ENCODE peak calls at places on chromosomes 1 and 21, in seven cellular contexts. Z, I, Q, R, A, W and X are unnamed samples.

GRCh38 chr1:180773210-180773865 is 139.4 kb upstream of the KIAA1614 start:
- DNase-seq in Z (no peak), I (no peak), Q (no peak), R (no peak), A (peak), W (no peak), X (no peak)

GRCh38 chr1:27397749-27398148 is 5.3 kb downstream of the GPR3 start:
- DNase-seq in Z (no peak), I (no peak), Q (no peak), R (no peak), A (no peak), W (no peak), X (no peak)

GRCh38 chr1:57736940-57737339 is 313.1 kb upstream of the DAB1 start:
- DNase-seq in Z (no peak), I (no peak), Q (no peak), R (no peak), A (no peak), W (no peak), X (no peak)

GRCh38 chr21:46006547-46007497 is 25.3 kb downstream of the COL6A1 start:
- DNase-seq in Z (peak), I (peak), Q (no peak), R (peak), A (no peak), W (no peak), X (no peak)

GRCh38 chr1:208219659-208220282 is 24.4 kb downstream of the PLXNA2 start:
- DNase-seq in Z (peak), I (no peak), Q (no peak), R (peak), A (no peak), W (no peak), X (peak)

GRCh38 chr1:10866314-10867091 is 70.1 kb upstream of the CASZ1 start:
- DNase-seq in Z (no peak), I (peak), Q (peak), R (no peak), A (no peak), W (peak), X (no peak)

GRCh38 chr1:27517907-27518718 is 28.1 kb upstream of the WASF2 start:
- DNase-seq in Z (no peak), I (no peak), Q (peak), R (no peak), A (no peak), W (no peak), X (no peak)

GRCh38 chr1:6151291-6151822 is 28.8 kb downstream of the CHD5 start:
- DNase-seq in Z (no peak), I (no peak), Q (no peak), R (no peak), A (no peak), W (no peak), X (no peak)

GRCh38 chr1:21489146-21489545 is 20.1 kb upstream of the ALPL start:
- DNase-seq in Z (no peak), I (no peak), Q (no peak), R (no peak), A (no peak), W (no peak), X (no peak)

GRCh38 chr1:234186037-234186688 is 187.1 kb upstream of the COA6 start:
- DNase-seq in Z (no peak), I (no peak), Q (no peak), R (no peak), A (peak), W (no peak), X (no peak)

GRCh38 chr1:28966617-28967016 is 52.2 kb downstream of the EPB41 start:
- DNase-seq in Z (no peak), I (no peak), Q (no peak), R (no peak), A (no peak), W (no peak), X (no peak)

GRCh38 chr1:10726355-10726754 is 70.1 kb downstream of the CASZ1 start:
- DNase-seq in Z (no peak), I (no peak), Q (no peak), R (peak), A (peak), W (no peak), X (peak)

GRCh38 chr1:64396817-64397216 is 73.1 kb upstream of the CACHD1 start:
- DNase-seq in Z (no peak), I (no peak), Q (no peak), R (no peak), A (no peak), W (no peak), X (no peak)

GRCh38 chr1:6599141-6599975 is 3.3 kb downstream of the KLHL21 start:
- DNase-seq in Z (no peak), I (peak), Q (no peak), R (no peak), A (no peak), W (no peak), X (peak)

GRCh38 chr21:36321325-36322082 is 1.5 kb downstream of the MORC3 start:
- DNase-seq in Z (no peak), I (no peak), Q (no peak), R (no peak), A (no peak), W (no peak), X (no peak)

GRCh38 chr1:41387667-41388091 is 26.4 kb downstream of the FOXO6 start:
- DNase-seq in Z (peak), I (no peak), Q (peak), R (peak), A (no peak), W (no peak), X (peak)

GRCh38 chr1:232891116-232891515 is 59.3 kb upstream of the NTPCR start:
- DNase-seq in Z (no peak), I (no peak), Q (no peak), R (no peak), A (peak), W (no peak), X (no peak)

GRCh38 chr1:67791261-67791660 is 42.0 kb downstream of the GNG12 start:
- DNase-seq in Z (no peak), I (no peak), Q (no peak), R (no peak), A (no peak), W (no peak), X (no peak)

GRCh38 chr1:229109320-229109761 is 161.6 kb upstream of the RAB4A start:
- DNase-seq in Z (no peak), I (no peak), Q (no peak), R (no peak), A (no peak), W (no peak), X (no peak)

GRCh38 chr1:152502496-152503180 is 8.0 kb upstream of the LCE5A start:
- DNase-seq in Z (no peak), I (no peak), Q (no peak), R (no peak), A (no peak), W (no peak), X (no peak)

GRCh38 chr1:206608108-206608698 is 4.1 kb downstream of the EIF2D start:
- DNase-seq in Z (no peak), I (peak), Q (peak), R (no peak), A (no peak), W (no peak), X (no peak)

GRCh38 chr1:226062558-226063361 is at the start of gene H3-3A:
- DNase-seq in Z (peak), I (peak), Q (peak), R (peak), A (peak), W (peak), X (peak)

GRCh38 chr1:165352109-165352441 is 4.4 kb downstream of the LMX1A start:
- DNase-seq in Z (no peak), I (no peak), Q (no peak), R (no peak), A (no peak), W (no peak), X (no peak)

GRCh38 chr1:228007054-228007800 is 429 bp downstream of the WNT3A start:
- DNase-seq in Z (peak), I (no peak), Q (no peak), R (peak), A (no peak), W (no peak), X (peak)

GRCh38 chr1:202007703-202008489 is 2.5 kb upstream of the ELF3 start:
- DNase-seq in Z (no peak), I (no peak), Q (peak), R (no peak), A (no peak), W (no peak), X (no peak)

GRCh38 chr1:30038134-30039025 is 685.0 kb downstream of the MATN1 start:
- DNase-seq in Z (no peak), I (no peak), Q (no peak), R (no peak), A (no peak), W (no peak), X (no peak)